ENCODE peak calls at places on chromosomes 2 and 18, in seven cellular contexts. D, V, Z, F, Y, U and K are unnamed samples.

GRCh38 chr18:23106575-23106974 is 28.7 kb upstream of the CABLES1 start:
- DNase-seq in F (no peak), Z (no peak), Y (no peak), V (peak; percentile 81), D (no peak), U (no peak), K (peak; percentile 82)

GRCh38 chr18:77063256-77063655 is 69.3 kb downstream of the MBP start:
- DNase-seq in Y (no peak), U (no peak), F (no peak), Z (no peak), V (no peak), D (no peak), K (no peak)

GRCh38 chr2:191152841-191153240 is 2.0 kb upstream of the STAT4 start:
- DNase-seq in U (no peak), Y (no peak), Z (no peak), V (no peak), F (no peak), D (no peak), K (no peak)

GRCh38 chr2:58146707-58147106 is 94.4 kb downstream of the FANCL start:
- DNase-seq in D (no peak), U (no peak), F (no peak), Z (no peak), Y (no peak), V (peak; percentile 24), K (no peak)

GRCh38 chr2:220144411-220144810 is 517.0 kb downstream of the SLC4A3 start:
- DNase-seq in D (no peak), Y (no peak), U (no peak), F (no peak), V (no peak), Z (no peak), K (no peak)

GRCh38 chr2:55887351-55887750 is 36.2 kb downstream of the EFEMP1 start:
- DNase-seq in Z (no peak), F (no peak), Y (no peak), V (peak; percentile 74), U (no peak), D (no peak), K (no peak)

GRCh38 chr2:67854798-67855197 is 208.0 kb downstream of the C1D start:
- DNase-seq in V (no peak), Z (no peak), D (no peak), F (no peak), Y (no peak), U (no peak), K (no peak)

GRCh38 chr2:151777487-151777886 is 43.2 kb upstream of the NEB start:
- DNase-seq in F (no peak), U (no peak), Z (no peak), D (no peak), V (no peak), Y (no peak), K (no peak)

GRCh38 chr2:31187166-31187565 is 30.1 kb downstream of the CAPN14 start:
- DNase-seq in D (no peak), Z (no peak), V (no peak), U (no peak), Y (no peak), F (no peak), K (peak; percentile 34)